ENCODE peak calls at places on chromosomes 4 and X, in eight cellular contexts. E is AG09309, N is fibroblast of mammary gland, W is ovary, V is IMR-90, G is GM06990, O is HFF-Myc, J is RWPE2. Z is an unnamed sample.
A peak's percentile ranks its signal among the peaks of the same experiment; 100 is the strongest.

GRCh38 chr4:145011636-145012035 is 86.4 kb downstream of the ANAPC10 start:
- DNase-seq in J (no peak), E (no peak), O (no peak), V (no peak), W (no peak), G (no peak), N (no peak), Z (no peak)

GRCh38 chr4:89000844-89001360 is 56.1 kb downstream of the FAM13A start:
- DNase-seq in E (no peak), O (peak; percentile 51), N (peak; percentile 77), J (no peak), W (no peak), V (peak; percentile 60), G (no peak), Z (peak; percentile 42)

GRCh38 chrX:70527610-70528009 is 83.0 kb downstream of the DLG3 start:
- DNase-seq in V (no peak), J (no peak), O (no peak), W (no peak), E (no peak), G (no peak), N (no peak), Z (no peak)

GRCh38 chr4:8009710-8010534 is 70.3 kb upstream of the AFAP1 start:
- DNase-seq in W (no peak), J (no peak), O (no peak), N (no peak), V (no peak), G (no peak), E (no peak), Z (peak; percentile 25)

GRCh38 chr4:8472689-8473197 is 32.2 kb downstream of the TRMT44 start:
- DNase-seq in N (peak; percentile 94), J (no peak), O (peak; percentile 56), G (no peak), W (peak; percentile 91), V (peak; percentile 99), E (peak; percentile 99), Z (no peak)

GRCh38 chr4:79498282-79498681 is 90.3 kb upstream of the GK2 start:
- DNase-seq in N (peak; percentile 6), J (no peak), E (no peak), G (no peak), O (no peak), W (no peak), V (no peak), Z (no peak)

GRCh38 chrX:2474963-2475726 is 25.6 kb downstream of the DHRSX start:
- DNase-seq in O (no peak), J (peak; percentile 7), V (no peak), W (no peak), G (no peak), N (no peak), E (no peak), Z (no peak)

GRCh38 chr4:185775792-185776555 is 36.0 kb downstream of the SORBS2 start:
- DNase-seq in J (no peak), O (no peak), W (no peak), G (no peak), E (no peak), V (peak; percentile 22), N (no peak), Z (no peak)

GRCh38 chrX:135264210-135264609 is 12.3 kb downstream of the ETDA start:
- DNase-seq in W (no peak), N (no peak), O (no peak), J (no peak), V (no peak), E (no peak), G (no peak), Z (no peak)

GRCh38 chr4:43458293-43458692 is 565.8 kb downstream of the GRXCR1 start:
- DNase-seq in W (no peak), J (peak; percentile 62), G (no peak), N (no peak), E (no peak), O (no peak), V (no peak), Z (no peak)

GRCh38 chr4:54687887-54688841 is 30.4 kb downstream of the KIT start:
- DNase-seq in O (no peak), W (no peak), N (peak; percentile 82), J (no peak), E (peak; percentile 7), G (peak; percentile 15), V (peak; percentile 4), Z (no peak)

GRCh38 chr4:93897559-93897958 is 69.0 kb downstream of the ATOH1 start:
- DNase-seq in O (no peak), E (no peak), W (no peak), G (no peak), V (no peak), J (no peak), N (no peak), Z (no peak)

GRCh38 chr4:185424905-185425599 is 712 bp downstream of the UFSP2 start:
- DNase-seq in J (no peak), W (peak; percentile 24), N (peak; percentile 34), O (no peak), E (peak; percentile 7), G (peak; percentile 12), V (peak; percentile 36), Z (no peak)

GRCh38 chr4:25900901-25901500 is 13.0 kb upstream of the SMIM20 start:
- DNase-seq in O (no peak), J (no peak), W (no peak), G (no peak), N (no peak), V (no peak), E (no peak), Z (no peak)
- TF ChIP-seq CTCF in O (no peak), J (no peak), W (no peak), G (no peak), N (no peak), V (no peak), E (no peak), Z (no peak)

GRCh38 chrX:150362599-150363481 is at the start of gene MAMLD1:
- DNase-seq in O (no peak), V (peak; percentile 84), W (peak; percentile 78), G (no peak), E (peak; percentile 51), N (peak; percentile 74), J (no peak), Z (no peak)

GRCh38 chrX:150360331-150360730 is 2.8 kb upstream of the MAMLD1 start:
- DNase-seq in V (no peak), O (no peak), W (no peak), J (no peak), E (no peak), G (no peak), N (no peak), Z (no peak)

GRCh38 chrX:150363561-150364346 is 637 bp downstream of the MAMLD1 start:
- DNase-seq in V (peak; percentile 29), G (no peak), E (no peak), N (peak; percentile 37), O (no peak), W (peak; percentile 37), J (no peak), Z (no peak)

GRCh38 chrX:150361777-150362351 is 1.3 kb upstream of the MAMLD1 start:
- DNase-seq in O (no peak), W (peak; percentile 57), N (no peak), G (no peak), V (peak; percentile 29), E (no peak), J (no peak), Z (no peak)

DNA sequence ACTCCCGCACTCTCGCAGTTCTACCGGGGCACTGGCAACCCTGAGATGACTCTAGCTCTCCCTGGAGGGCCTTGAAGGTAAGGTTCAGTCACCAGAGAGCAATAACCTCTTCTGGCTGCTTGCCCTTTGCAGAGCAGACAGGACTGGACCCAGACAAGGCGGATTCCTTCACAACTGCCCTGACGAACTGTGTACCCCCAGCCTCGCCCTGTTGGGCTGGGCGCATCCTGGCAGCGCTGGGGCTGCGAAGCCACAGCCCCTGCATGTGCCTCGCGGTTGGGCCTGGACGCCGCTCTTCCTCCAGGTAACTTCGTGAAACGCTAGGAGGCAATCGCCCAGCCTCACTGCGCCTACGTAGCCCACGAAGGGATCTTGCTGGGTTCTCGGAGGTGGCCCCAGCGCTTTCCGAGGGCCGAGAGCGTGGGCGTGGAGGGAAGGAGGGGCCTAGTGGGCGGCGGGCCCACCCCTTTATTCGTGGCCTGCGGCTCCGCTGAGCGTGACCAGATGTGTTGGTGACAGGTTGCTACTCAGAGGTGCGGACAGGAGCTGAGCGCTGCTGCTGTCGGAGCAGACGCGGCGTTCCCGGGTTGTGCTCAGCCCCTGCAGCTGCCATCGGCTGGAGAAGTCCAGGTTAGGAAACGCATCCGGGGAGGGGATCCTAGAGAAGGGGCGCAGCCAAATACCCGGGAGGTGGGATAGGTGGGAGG is 1.9 kb upstream of the MAMLD1 start:
- DNase-seq in W (no peak), G (no peak), V (peak; percentile 26), O (no peak), J (no peak), N (no peak), E (no peak), Z (no peak)
- H3K4me3 ChIP-seq in W (peak overlapping the region; percentile 52), G (no peak overlapping the region), V (peak overlapping the region; percentile 83), O (peak overlapping the region; percentile 56), J (peak overlapping the region; percentile 38), N (peak overlapping the region; percentile 57), E (peak overlapping the region; percentile 67), Z (peak overlapping the region; percentile 65)

GRCh38 chr4:107740381-107740780 is 20.3 kb upstream of the PAPSS1 start:
- DNase-seq in W (no peak), V (peak; percentile 9), G (no peak), O (no peak), N (no peak), J (no peak), E (no peak), Z (no peak)
- TF ChIP-seq CTCF in W (no peak), V (no peak), G (peak; percentile 31), O (peak; percentile 9), N (no peak), J (no peak), E (peak; percentile 47), Z (no peak)

GRCh38 chr4:15005474-15006115 is 3.3 kb downstream of the CPEB2 start:
- DNase-seq in W (no peak), E (no peak), O (no peak), G (no peak), V (no peak), N (no peak), J (no peak), Z (no peak)

GRCh38 chr4:15006416-15007024 is 4.2 kb downstream of the CPEB2 start:
- DNase-seq in G (peak; percentile 9), J (no peak), E (no peak), O (no peak), V (peak; percentile 18), W (no peak), N (peak; percentile 41), Z (no peak)

GRCh38 chr4:15004701-15005301 is 2.5 kb downstream of the CPEB2 start:
- DNase-seq in E (no peak), O (no peak), G (peak; percentile 73), V (peak; percentile 54), N (peak; percentile 54), J (peak; percentile 73), W (peak; percentile 81), Z (no peak)

GRCh38 chr4:15010038-15010585 is 7.8 kb downstream of the CPEB2 start:
- DNase-seq in J (no peak), N (no peak), E (no peak), O (no peak), G (no peak), V (no peak), W (no peak), Z (no peak)

DNA sequence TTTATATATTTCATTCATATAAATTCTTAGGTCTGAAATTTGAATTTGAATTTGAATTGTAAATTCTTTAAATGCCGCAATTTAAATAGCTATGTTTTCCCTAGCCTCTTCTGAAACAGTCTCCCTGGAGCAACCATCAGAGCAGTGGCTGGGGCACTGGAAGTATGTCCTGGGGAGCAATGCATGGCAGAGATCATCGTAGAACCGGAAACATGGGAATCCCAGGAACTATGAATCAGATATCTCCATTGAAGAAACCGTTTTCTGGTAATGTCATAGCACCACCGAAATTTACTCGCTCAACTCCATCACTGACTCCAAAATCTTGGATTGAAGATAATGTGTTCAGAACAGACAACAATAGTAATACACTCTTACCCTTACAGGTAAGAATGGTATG is 4.9 kb downstream of the CPEB2 start:
- DNase-seq in J (no peak), O (no peak), W (no peak), N (no peak), V (no peak), G (no peak), E (no peak), Z (no peak)
- H3K4me3 ChIP-seq in J (no peak overlapping the region), O (no peak overlapping the region), W (no peak overlapping the region), N (no peak overlapping the region), V (peak overlapping the region; percentile 18), G (peak overlapping the region; percentile 22), E (no peak overlapping the region), Z (peak overlapping the region; percentile 84)